ENCODE peak calls at places on chromosome 6, in five cellular contexts. T, C, P, U and O are unnamed samples.

GRCh38 chr6:143611580-143611979 is 66.2 kb upstream of the PHACTR2 start:
- DNase-seq in T (no peak), C (no peak), P (no peak), U (no peak), O (no peak)

GRCh38 chr6:44126320-44127149 is 717 bp downstream of the MRPL14 start:
- DNase-seq in T (peak; percentile 89), C (peak; percentile 85), P (no peak), U (peak; percentile 59), O (peak; percentile 86)

GRCh38 chr6:160041608-160042007 is 72.7 kb downstream of the IGF2R start:
- DNase-seq in T (no peak), C (no peak), P (no peak), U (peak; percentile 49), O (peak; percentile 58)

GRCh38 chr6:92538926-92539325 is 880.4 kb downstream of the EPHA7 start:
- DNase-seq in T (no peak), C (no peak), P (no peak), U (no peak), O (no peak)

GRCh38 chr6:55531496-55531895 is 47.5 kb downstream of the HMGCLL1 start:
- DNase-seq in T (no peak), C (no peak), P (no peak), U (no peak), O (no peak)

GRCh38 chr6:160391419-160392116 is 43.4 kb downstream of the SLC22A3 start:
- DNase-seq in T (no peak), C (no peak), P (no peak), U (no peak), O (peak; percentile 79)

GRCh38 chr6:72267470-72267869 is 354.4 kb upstream of the KCNQ5 start:
- DNase-seq in T (no peak), C (no peak), P (no peak), U (no peak), O (no peak)

GRCh38 chr6:151180321-151180720 is 59.4 kb upstream of the AKAP12 start:
- DNase-seq in T (no peak), C (no peak), P (no peak), U (no peak), O (no peak)

GRCh38 chr6:2999005-2999620 is 581 bp upstream of the NQO2 start:
- DNase-seq in T (no peak), C (no peak), P (peak; percentile 72), U (peak; percentile 58), O (peak; percentile 79)

GRCh38 chr6:158481612-158482473 is 78.0 kb upstream of the TMEM181 start:
- DNase-seq in T (peak; percentile 22), C (no peak), P (no peak), U (no peak), O (peak; percentile 61)

GRCh38 chr6:16762265-16762546 is 946 bp upstream of the ATXN1 start:
- DNase-seq in T (peak; percentile 57), C (no peak), P (no peak), U (no peak), O (no peak)

GRCh38 chr6:153000243-153000642 is 2.3 kb downstream of the MTRF1L start:
- DNase-seq in T (no peak), C (no peak), P (no peak), U (no peak), O (no peak)

GRCh38 chr6:40931927-40932326 is 107.1 kb downstream of the UNC5CL start:
- DNase-seq in T (no peak), C (no peak), P (no peak), U (no peak), O (no peak)

GRCh38 chr6:157246771-157247484 is 76.4 kb downstream of the TMEM242 start:
- DNase-seq in T (no peak), C (no peak), P (no peak), U (no peak), O (no peak)

GRCh38 chr6:137165375-137166246 is 7.8 kb downstream of the IL22RA2 start:
- DNase-seq in T (no peak), C (no peak), P (no peak), U (no peak), O (no peak)

GRCh38 chr6:140594806-140595128 is 1220.3 kb upstream of the CITED2 start:
- DNase-seq in T (no peak), C (no peak), P (no peak), U (no peak), O (no peak)

GRCh38 chr6:37897819-37898534 is 78.5 kb downstream of the ZFAND3 start:
- DNase-seq in T (no peak), C (no peak), P (no peak), U (no peak), O (no peak)

GRCh38 chr6:160106701-160107100 is 14.9 kb upstream of the SLC22A1 start:
- DNase-seq in T (no peak), C (no peak), P (no peak), U (no peak), O (no peak)

GRCh38 chr6:88166901-88167624 is 916 bp upstream of the CNR1 start:
- DNase-seq in T (peak; percentile 21), C (peak; percentile 62), P (no peak), U (peak; percentile 16), O (no peak)

GRCh38 chr6:78523622-78524021 is 343.7 kb upstream of the IRAK1BP1 start:
- DNase-seq in T (no peak), C (no peak), P (no peak), U (no peak), O (no peak)

GRCh38 chr6:124961784-124962611 is at the start of gene RNF217:
- DNase-seq in T (peak; percentile 72), C (peak; percentile 74), P (no peak), U (peak; percentile 80), O (peak; percentile 52)

GRCh38 chr6:170456886-170457698 is 96.0 kb downstream of the PSMB1 start:
- DNase-seq in T (no peak), C (no peak), P (no peak), U (no peak), O (no peak)

GRCh38 chr6:110360671-110361070 is 2.5 kb upstream of the METTL24 start:
- DNase-seq in T (no peak), C (no peak), P (no peak), U (no peak), O (no peak)

GRCh38 chr6:150898390-150899170 is 33.1 kb downstream of the MTHFD1L start:
- DNase-seq in T (peak; percentile 34), C (no peak), P (no peak), U (no peak), O (peak; percentile 42)

GRCh38 chr6:79797105-79797504 is 150.2 kb downstream of the ELOVL4 start:
- DNase-seq in T (no peak), C (no peak), P (no peak), U (no peak), O (no peak)

GRCh38 chr6:131023834-131024504 is 39.1 kb downstream of the EPB41L2 start:
- DNase-seq in T (no peak), C (no peak), P (no peak), U (no peak), O (peak; percentile 37)

GRCh38 chr6:139597781-139598368 is 223.4 kb upstream of the CITED2 start:
- DNase-seq in T (no peak), C (peak; percentile 25), P (no peak), U (peak; percentile 73), O (peak; percentile 93)

GRCh38 chr6:152543519-152543918 is 93.6 kb downstream of the SYNE1 start:
- DNase-seq in T (no peak), C (no peak), P (no peak), U (no peak), O (no peak)

GRCh38 chr6:85676086-85676729 is 33.5 kb upstream of the SYNCRIP start:
- DNase-seq in T (no peak), C (no peak), P (no peak), U (no peak), O (no peak)

GRCh38 chr6:169921853-169922779 is 170.7 kb downstream of the ERMARD start:
- DNase-seq in T (no peak), C (peak; percentile 56), P (no peak), U (no peak), O (no peak)

GRCh38 chr6:43475506-43475905 is 1.9 kb upstream of the TJAP1 start:
- DNase-seq in T (no peak), C (no peak), P (no peak), U (no peak), O (no peak)

DNA sequence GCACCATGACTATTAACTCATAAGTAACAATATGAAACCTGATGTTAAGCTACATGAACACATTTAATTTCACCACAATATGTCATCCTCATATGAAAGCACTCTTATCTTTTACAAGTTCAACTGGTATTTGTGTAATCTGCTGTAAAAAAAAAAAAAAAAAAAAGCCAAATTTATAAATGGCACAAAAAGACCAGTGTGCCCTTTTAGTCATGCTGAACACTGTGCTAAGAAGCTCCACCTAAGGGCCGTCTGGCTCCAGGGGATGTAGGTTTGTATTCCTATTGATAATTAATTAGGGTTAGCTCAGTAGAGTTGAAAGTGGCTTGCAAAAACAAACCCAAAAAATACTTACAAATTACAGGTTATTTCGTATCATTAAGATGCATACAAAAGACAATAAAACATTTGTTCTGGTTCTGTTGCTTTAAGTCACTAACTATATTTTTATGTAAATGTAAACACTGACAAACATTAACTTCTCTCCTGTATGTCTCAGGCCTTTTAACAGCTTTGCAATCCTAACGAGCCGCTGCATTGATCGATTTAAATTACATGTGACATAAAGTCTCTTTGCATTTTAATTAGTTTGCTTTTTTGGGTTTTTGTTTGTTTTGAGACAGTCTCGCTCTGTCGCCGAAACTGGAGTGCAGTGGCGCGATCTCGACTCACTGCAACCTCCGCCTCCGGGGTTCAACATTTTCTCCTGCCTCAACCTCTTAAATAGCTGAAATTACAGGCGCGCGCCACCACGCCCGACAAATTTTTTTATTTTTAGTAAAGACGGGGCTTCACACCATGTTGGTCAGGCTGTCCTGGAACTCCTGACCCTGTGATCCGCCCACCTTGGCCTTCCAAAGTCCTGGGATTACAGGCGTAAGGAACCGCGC is 110.8 kb downstream of the HFE start:
- DNase-seq in T (peak; percentile 75), C (peak; percentile 46), P (no peak), U (no peak), O (no peak)
- H3K27me3 ChIP-seq in T (no peaks in the 10 kb centered on the region), C (no peaks in the 10 kb centered on the region), P (no peaks in the 10 kb centered on the region), U (no peaks in the 10 kb centered on the region), O (no peaks in the 10 kb centered on the region)

DNA sequence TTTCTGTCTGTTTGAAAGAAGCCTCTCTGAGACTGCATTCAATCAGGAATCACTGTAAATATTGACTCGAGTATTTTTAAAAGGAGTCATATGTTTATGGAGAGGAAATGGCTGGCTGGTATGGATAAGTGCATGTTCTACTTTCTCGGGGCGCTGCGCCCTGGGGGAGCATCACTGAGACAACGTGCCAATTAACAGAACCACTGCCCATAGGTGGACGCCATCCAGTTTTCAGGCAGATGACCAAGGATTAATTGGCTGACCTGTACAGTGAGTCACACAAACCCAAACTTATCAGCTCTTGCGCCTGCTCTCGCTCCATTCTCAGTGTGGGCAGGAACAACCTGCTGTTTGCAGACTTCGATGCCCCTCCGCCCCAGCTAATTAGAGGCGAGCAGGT is 571.2 kb downstream of the QKI start:
- DNase-seq in T (no peak), C (no peak), P (no peak), U (no peak), O (no peak)
- H3K27ac ChIP-seq in T (no peak overlapping the region), C (no peak overlapping the region), P (no peak overlapping the region), U (no peak overlapping the region), O (no peak overlapping the region)

GRCh38 chr6:52560462-52560861 is 16.4 kb downstream of the TRAM2 start:
- DNase-seq in T (no peak), C (no peak), P (no peak), U (no peak), O (peak; percentile 71)
- H3K27me3 ChIP-seq in T (no peaks in the 10 kb centered on the region), C (no peaks in the 10 kb centered on the region), P (no peaks in the 10 kb centered on the region), U (no peaks in the 10 kb centered on the region), O (no peaks in the 10 kb centered on the region)

DNA sequence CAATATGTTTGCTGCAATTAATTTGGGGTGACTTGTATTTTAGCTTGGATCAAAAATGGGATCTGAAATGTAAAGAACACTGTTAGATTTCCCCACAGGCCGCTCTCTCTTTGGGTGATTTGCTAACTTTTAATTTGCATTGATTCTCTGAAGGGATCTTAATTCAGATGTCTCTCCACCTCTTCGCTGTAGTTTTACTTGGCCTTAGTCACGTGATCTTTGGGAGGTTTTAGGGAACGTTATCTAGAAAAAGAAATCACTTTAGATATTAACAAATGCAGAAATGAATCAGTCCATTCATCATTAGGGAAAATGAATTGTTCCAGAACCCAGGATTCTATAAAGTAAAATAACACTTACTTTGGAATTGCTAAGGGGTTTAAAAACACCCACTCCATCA is 390.2 kb downstream of the THBS2 start:
- DNase-seq in T (no peak), C (no peak), P (no peak), U (no peak), O (no peak)
- H3K27ac ChIP-seq in T (no peak overlapping the region), C (no peak overlapping the region), P (no peak overlapping the region), U (no peak overlapping the region), O (no peak overlapping the region)